ENCODE peak calls at places on chromosomes 13 and 19, in ten cellular contexts. T is activated naive CD8-positive, alpha-beta T cell treated with anti-CD3 and anti-CD28 coated beads, Interleukin-2, amount 50 U/mL, for 24 hours; D is central memory CD4-positive, alpha-beta T cell; L is prostate gland; A is dorsolateral prefrontal cortex; H is GM03348; C is amniotic stem cell; M is HTR-8/SVneo; F is CD8-positive, alpha-beta memory T cell; X is mucosa of gallbladder. O is an unnamed sample.

GRCh38 chr13:112465251-112466131 is 89.3 kb downstream of the SPACA7 start:
- DNase-seq in T (no peak), D (no peak), L (no peak), A (no peak), H (no peak), C (no peak), M (no peak), F (no peak), X (no peak), O (no peak)

GRCh38 chr19:5686647-5687359 is 3.3 kb upstream of the RPL36 start:
- DNase-seq in T (peak), D (peak), L (peak), A (peak), H (peak), C (peak), M (peak), F (peak), X (peak), O (peak)

GRCh38 chr19:4077800-4078683 is 11.3 kb upstream of the ZBTB7A start:
- DNase-seq in T (peak), D (peak), L (no peak), A (no peak), H (peak), C (no peak), M (no peak), F (peak), X (no peak), O (no peak)

GRCh38 chr19:8517551-8518442 is 3.8 kb upstream of the ZNF414 start:
- DNase-seq in T (no peak), D (peak), L (no peak), A (no peak), H (peak), C (no peak), M (no peak), F (peak), X (no peak), O (no peak)

GRCh38 chr19:18203408-18203862 is 407 bp downstream of the RAB3A start:
- DNase-seq in T (peak), D (no peak), L (no peak), A (peak), H (no peak), C (no peak), M (no peak), F (peak), X (no peak), O (no peak)

GRCh38 chr13:41944635-41945401 is 16.1 kb downstream of the VWA8 start:
- DNase-seq in T (no peak), D (no peak), L (no peak), A (no peak), H (no peak), C (no peak), M (no peak), F (no peak), X (no peak), O (no peak)

GRCh38 chr19:958967-959685 is 25.0 kb upstream of the WDR18 start:
- DNase-seq in T (peak), D (no peak), L (no peak), A (peak), H (no peak), C (no peak), M (no peak), F (no peak), X (no peak), O (peak)

GRCh38 chr19:50514346-50515167 is 844 bp upstream of the ASPDH start:
- DNase-seq in T (no peak), D (no peak), L (no peak), A (peak), H (no peak), C (no peak), M (no peak), F (no peak), X (no peak), O (no peak)

GRCh38 chr19:53865523-53865917 is 2.2 kb upstream of the MYADM start:
- DNase-seq in T (no peak), D (no peak), L (no peak), A (no peak), H (no peak), C (no peak), M (no peak), F (no peak), X (no peak), O (no peak)

GRCh38 chr13:86608739-86609138 is 809.5 kb upstream of the SLITRK6 start:
- DNase-seq in T (no peak), D (no peak), L (no peak), A (no peak), H (no peak), C (no peak), M (no peak), F (no peak), X (no peak), O (no peak)

GRCh38 chr19:18514800-18515682 is 6.8 kb downstream of the ELL start:
- DNase-seq in T (no peak), D (peak), L (no peak), A (no peak), H (no peak), C (no peak), M (no peak), F (peak), X (peak), O (peak)

O was measured in epithelial cell of esophagus.